ENCODE peak calls at places on chromosomes 7 and 10, in four cellular contexts. Q is foreskin keratinocyte, P is prostate gland, M is neuronal stem cell. A is an unnamed sample.

GRCh38 chr7:130430841-130431713 is 9.7 kb downstream of the CEP41 start:
- DNase-seq in M (no peak), Q (no peak), P (no peak), A (no peak)

GRCh38 chr7:38903057-38903456 is 5.9 kb downstream of the VPS41 start:
- DNase-seq in Q (no peak), M (no peak), P (no peak), A (no peak)

GRCh38 chr7:80410081-80410480 is 101.8 kb downstream of the GNAT3 start:
- DNase-seq in Q (no peak), M (no peak), P (no peak), A (no peak)

GRCh38 chr10:98676895-98677294 is 230.2 kb upstream of the HPS1 start:
- DNase-seq in P (no peak), Q (no peak), M (no peak), A (no peak)

GRCh38 chr7:138246391-138246790 is 170.1 kb downstream of the AKR1D1 start:
- DNase-seq in Q (no peak), M (no peak), P (no peak), A (no peak)

GRCh38 chr7:107857541-107857912 is 33.5 kb upstream of the DLD start:
- DNase-seq in P (no peak), Q (no peak), M (no peak), A (no peak)

GRCh38 chr10:30630571-30630970 is 1.0 kb upstream of the LYZL2 start:
- DNase-seq in P (no peak), M (no peak), Q (no peak), A (no peak)

GRCh38 chr7:31122649-31123058 is 70.5 kb downstream of the ADCYAP1R1 start:
- DNase-seq in P (peak), Q (peak), M (peak), A (peak)

GRCh38 chr7:28953628-28954027 is 4.5 kb downstream of the TRIL start:
- DNase-seq in Q (no peak), M (no peak), P (no peak), A (no peak)

GRCh38 chr7:13953368-13953767 is 36.1 kb downstream of the ETV1 start:
- DNase-seq in M (no peak), P (no peak), Q (no peak), A (no peak)

GRCh38 chr7:75695036-75695435 is 43.7 kb downstream of the HIP1 start:
- DNase-seq in Q (no peak), M (no peak), P (no peak), A (no peak)

GRCh38 chr7:86969865-86970264 is 89.6 kb downstream of the ELAPOR2 start:
- DNase-seq in M (no peak), P (no peak), Q (no peak), A (no peak)

GRCh38 chr10:100999742-101000601 is at the start of gene LZTS2:
- DNase-seq in P (peak), M (no peak), Q (no peak), A (no peak)

GRCh38 chr7:157515342-157516041 is 178.7 kb downstream of the DNAJB6 start:
- DNase-seq in P (no peak), Q (no peak), M (no peak), A (no peak)

GRCh38 chr10:119292968-119293367 is 85.6 kb downstream of the GRK5 start:
- DNase-seq in Q (no peak), P (no peak), M (no peak), A (no peak)

GRCh38 chr7:47539398-47540052 is 42.4 kb downstream of the TNS3 start:
- DNase-seq in M (no peak), P (no peak), Q (no peak), A (no peak)

GRCh38 chr10:61942997-61943457 is 41.5 kb downstream of the ARID5B start:
- DNase-seq in M (no peak), Q (no peak), P (no peak), A (no peak)

GRCh38 chr7:90111-91063 is 102.0 kb upstream of the FAM20C start:
- DNase-seq in M (no peak), P (no peak), Q (no peak), A (no peak)

GRCh38 chr7:83546586-83546985 is 102.4 kb downstream of the SEMA3E start:
- DNase-seq in M (no peak), Q (peak), P (no peak), A (peak)
- H3K27ac ChIP-seq in M (no peak), Q (no peak), P (no peak), A (peak)

DNA sequence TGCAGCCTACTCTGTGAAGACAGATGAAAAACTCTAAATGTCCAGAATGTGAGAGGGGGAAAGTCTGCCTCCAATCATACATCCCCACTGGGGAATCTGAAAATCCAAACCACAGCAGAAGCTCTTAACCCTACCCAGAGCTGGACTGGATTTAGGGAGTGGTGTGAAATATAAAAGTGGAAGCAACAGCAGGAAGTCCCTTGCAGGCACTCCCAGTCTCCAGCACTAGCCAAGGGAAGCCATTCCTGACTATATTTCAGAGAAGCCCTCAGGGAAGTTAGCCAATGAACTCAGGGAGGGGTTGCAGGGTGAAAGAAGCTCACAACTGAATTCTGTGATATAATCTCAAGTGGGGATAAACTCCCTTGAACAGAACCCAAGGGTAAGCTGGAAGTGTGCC is 51.5 kb downstream of the CRPPA start:
- DNase-seq in P (no peak), M (no peak), Q (no peak), A (no peak)
- H3K27ac ChIP-seq in P (no peak), M (no peak), Q (no peak), A (peak)

GRCh38 chr10:46328853-46329689 is 42.3 kb downstream of the ANTXRL start:
- DNase-seq in M (no peak), P (no peak), Q (no peak), A (no peak)

GRCh38 chr10:46326971-46327370 is 40.2 kb downstream of the ANTXRL start:
- DNase-seq in Q (no peak), M (no peak), P (no peak), A (no peak)

GRCh38 chr10:46329690-46330016 is 42.9 kb downstream of the ANTXRL start:
- DNase-seq in Q (no peak), P (no peak), M (no peak), A (no peak)

GRCh38 chr10:46326066-46326465 is 39.3 kb downstream of the ANTXRL start:
- DNase-seq in M (no peak), Q (no peak), P (no peak), A (no peak)

GRCh38 chr10:46327685-46328084 is 40.9 kb downstream of the ANTXRL start:
- DNase-seq in M (no peak), Q (no peak), P (no peak), A (no peak)
- H3K27ac ChIP-seq in M (no peak), Q (no peak), P (no peak), A (no peak)

DNA sequence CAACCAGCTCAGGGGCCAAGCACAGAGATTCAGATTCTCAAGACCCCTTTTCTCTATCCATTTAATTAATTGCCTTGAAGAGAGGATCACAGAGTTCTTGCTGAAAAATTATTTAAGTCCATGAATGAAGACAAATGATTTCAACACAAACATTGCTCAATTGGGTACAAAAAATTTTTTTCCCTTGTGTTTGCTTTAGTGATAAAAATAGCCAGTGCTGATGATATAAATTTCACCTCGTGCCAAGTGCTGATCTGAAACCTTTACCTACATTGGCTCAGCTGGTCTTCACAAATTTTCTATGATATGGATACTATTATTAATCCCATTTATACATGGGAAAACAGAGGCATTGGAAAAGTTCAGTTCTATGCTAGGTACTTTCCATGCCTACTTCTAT is 377.1 kb downstream of the NRG3 start:
- DNase-seq in M (no peak), P (no peak), Q (no peak), A (no peak)
- H3K27ac ChIP-seq in M (no peak), P (no peak), Q (no peak), A (no peak)

DNA sequence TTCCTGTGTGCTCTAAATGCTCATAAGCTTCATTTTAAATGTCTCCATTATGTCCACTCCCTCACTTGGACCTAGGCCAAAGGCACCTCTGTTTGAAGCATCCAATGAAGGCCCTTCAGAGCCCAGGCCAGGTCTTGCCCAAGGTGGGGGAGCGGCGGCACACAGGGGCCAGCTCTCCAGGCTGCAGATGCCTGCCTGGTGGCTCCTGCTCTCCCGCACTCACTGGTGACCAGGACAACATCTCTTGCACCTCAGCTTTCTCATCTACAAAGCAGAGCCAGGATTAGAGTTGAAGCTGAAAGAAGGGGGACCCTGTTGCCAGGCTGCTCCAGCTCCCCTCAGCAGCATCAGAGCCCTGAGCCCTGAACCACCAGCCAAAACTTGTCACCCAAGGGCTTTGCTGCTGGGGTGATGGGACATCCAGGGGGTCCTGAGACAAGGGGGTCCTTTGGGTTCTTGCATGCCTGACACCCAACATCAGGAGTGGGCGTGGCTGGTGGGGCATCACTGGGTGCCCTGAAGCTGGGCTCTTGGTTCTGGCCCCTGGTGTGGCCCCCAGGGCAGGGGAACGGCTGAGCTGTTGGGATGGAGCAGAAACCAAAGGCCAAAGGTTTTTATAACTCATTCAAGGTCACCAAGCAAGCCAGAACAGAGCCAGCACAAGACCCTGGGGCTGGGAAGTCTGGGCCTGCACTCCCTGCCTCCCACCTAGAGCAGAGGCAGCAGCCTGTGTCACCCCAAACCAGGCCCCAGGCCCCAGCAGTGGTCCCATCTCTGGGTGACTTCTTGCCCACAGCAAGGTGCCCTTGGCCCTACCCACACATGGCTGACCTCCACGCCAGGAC is 1.2 kb downstream of the NACAD start:
- DNase-seq in M (no peak), P (no peak), Q (no peak), A (no peak)
- H3K27ac ChIP-seq in M (no peak), P (no peak), Q (no peak), A (no peak)

A was measured in epithelial cell of prostate.